ENCODE peak calls at places on chromosomes 5 and 9, in four cellular contexts. One of them, this sample, is unnamed.

GRCh38 chr5:39079147-39079546 is 4.9 kb upstream of the RICTOR start:
- DNase-seq in NCI-H2081: no peak
- DNase-seq in NCI-H82: no peak
- DNase-seq in stimulated activated CD4-positive, alpha-beta T cell treated with anti-CD3 and anti-CD28 coated beads, Interleukin-2, amount 100 ng/mL, for 48 hours: no peak
- DNase-seq in this sample: no peak

GRCh38 chr9:125915606-125916005 is 168.4 kb downstream of the PBX3 start:
- DNase-seq in NCI-H2081: no peak
- DNase-seq in NCI-H82: no peak
- DNase-seq in stimulated activated CD4-positive, alpha-beta T cell treated with anti-CD3 and anti-CD28 coated beads, Interleukin-2, amount 100 ng/mL, for 48 hours: no peak
- DNase-seq in this sample: no peak

GRCh38 chr9:136530472-136531089 is 15.3 kb downstream of the NOTCH1 start:
- DNase-seq in NCI-H2081: no peak
- DNase-seq in NCI-H82: no peak
- DNase-seq in stimulated activated CD4-positive, alpha-beta T cell treated with anti-CD3 and anti-CD28 coated beads, Interleukin-2, amount 100 ng/mL, for 48 hours: no peak
- DNase-seq in this sample: no peak

GRCh38 chr5:150141544-150142188 is 14.0 kb downstream of the PDGFRB start:
- DNase-seq in NCI-H2081: no peak
- DNase-seq in NCI-H82: no peak
- DNase-seq in stimulated activated CD4-positive, alpha-beta T cell treated with anti-CD3 and anti-CD28 coated beads, Interleukin-2, amount 100 ng/mL, for 48 hours: no peak
- DNase-seq in this sample: peak; percentile 69

GRCh38 chr9:134182554-134183219 is 18.3 kb upstream of the RNU6ATAC start:
- DNase-seq in NCI-H2081: no peak
- DNase-seq in NCI-H82: no peak
- DNase-seq in stimulated activated CD4-positive, alpha-beta T cell treated with anti-CD3 and anti-CD28 coated beads, Interleukin-2, amount 100 ng/mL, for 48 hours: no peak
- DNase-seq in this sample: no peak

GRCh38 chr9:13450723-13451122 is 171.2 kb upstream of the MPDZ start:
- DNase-seq in NCI-H2081: peak; percentile 41
- DNase-seq in NCI-H82: no peak
- DNase-seq in stimulated activated CD4-positive, alpha-beta T cell treated with anti-CD3 and anti-CD28 coated beads, Interleukin-2, amount 100 ng/mL, for 48 hours: no peak
- DNase-seq in this sample: no peak

GRCh38 chr9:113247640-113248039 is 26.3 kb downstream of the SLC31A1 start:
- DNase-seq in NCI-H2081: no peak
- DNase-seq in NCI-H82: no peak
- DNase-seq in stimulated activated CD4-positive, alpha-beta T cell treated with anti-CD3 and anti-CD28 coated beads, Interleukin-2, amount 100 ng/mL, for 48 hours: no peak
- DNase-seq in this sample: no peak

GRCh38 chr9:109593612-109594011 is 95.5 kb upstream of the PTPN3 start:
- DNase-seq in NCI-H2081: peak; percentile 11
- DNase-seq in NCI-H82: no peak
- DNase-seq in stimulated activated CD4-positive, alpha-beta T cell treated with anti-CD3 and anti-CD28 coated beads, Interleukin-2, amount 100 ng/mL, for 48 hours: no peak
- DNase-seq in this sample: no peak

GRCh38 chr5:138369706-138370105 is 17.2 kb downstream of the KDM3B start:
- DNase-seq in NCI-H2081: no peak
- DNase-seq in NCI-H82: no peak
- DNase-seq in stimulated activated CD4-positive, alpha-beta T cell treated with anti-CD3 and anti-CD28 coated beads, Interleukin-2, amount 100 ng/mL, for 48 hours: no peak
- DNase-seq in this sample: no peak

GRCh38 chr9:22237497-22238363 is 208.9 kb upstream of the DMRTA1 start:
- DNase-seq in NCI-H2081: no peak
- DNase-seq in NCI-H82: no peak
- DNase-seq in stimulated activated CD4-positive, alpha-beta T cell treated with anti-CD3 and anti-CD28 coated beads, Interleukin-2, amount 100 ng/mL, for 48 hours: no peak
- DNase-seq in this sample: peak; percentile 96

GRCh38 chr5:128019391-128019790 is 64.2 kb upstream of the SLC12A2 start:
- DNase-seq in NCI-H2081: no peak
- DNase-seq in NCI-H82: no peak
- DNase-seq in stimulated activated CD4-positive, alpha-beta T cell treated with anti-CD3 and anti-CD28 coated beads, Interleukin-2, amount 100 ng/mL, for 48 hours: no peak
- DNase-seq in this sample: no peak

This sample was measured in kidney glomerular epithelial cell.